ENCODE peak calls at places on chromosomes 11 and 22, in nine cellular contexts. E is lower leg skin, A is HFFc6, U is spleen, Q is H9, I is nephron progenitor cell, L is IMR-90, X is osteocyte, D is fibroblast of villous mesenchyme. J is an unnamed sample.

GRCh38 chr11:9858218-9858617 is 194.3 kb downstream of the SWAP70 start:
- DNase-seq in U (no peak), D (no peak), E (no peak), I (peak; percentile 12), Q (no peak), A (no peak), L (no peak), X (no peak), J (no peak)

GRCh38 chr11:34626393-34626792 is 5.5 kb downstream of the EHF start:
- DNase-seq in I (no peak), U (no peak), L (peak; percentile 6), D (no peak), A (no peak), E (no peak), X (no peak), Q (no peak), J (no peak)

GRCh38 chr22:45983797-45984196 is 6.8 kb upstream of the WNT7B start:
- DNase-seq in U (no peak), A (no peak), D (no peak), E (no peak), Q (no peak), L (no peak), X (no peak), I (no peak), J (no peak)

GRCh38 chr11:34633990-34634725 is 13.3 kb downstream of the EHF start:
- DNase-seq in Q (no peak), A (peak; percentile 25), U (no peak), E (no peak), I (no peak), L (peak; percentile 51), X (no peak), D (no peak), J (peak; percentile 52)

GRCh38 chr22:48098243-48098935 is 1335.9 kb downstream of the TBC1D22A start:
- DNase-seq in I (no peak), D (no peak), X (no peak), A (no peak), Q (no peak), L (no peak), E (no peak), U (no peak), J (peak; percentile 10)

GRCh38 chr11:69292221-69292648 is 1.7 kb upstream of the MYEOV start:
- DNase-seq in X (no peak), L (no peak), Q (peak; percentile 71), U (peak; percentile 88), D (peak; percentile 28), E (no peak), A (no peak), I (peak; percentile 61), J (no peak)

GRCh38 chr11:121790435-121790834 is 325.6 kb downstream of the BLID start:
- DNase-seq in I (no peak), U (no peak), L (no peak), D (no peak), X (no peak), Q (no peak), E (no peak), A (no peak), J (no peak)

GRCh38 chr11:64123102-64123434 is 42.8 kb downstream of the MACROD1 start:
- DNase-seq in I (no peak), Q (no peak), E (no peak), X (no peak), D (no peak), A (no peak), L (no peak), U (no peak), J (no peak)

GRCh38 chr11:105447936-105448702 is 161.8 kb upstream of the GRIA4 start:
- DNase-seq in D (no peak), Q (no peak), X (no peak), L (no peak), U (peak; percentile 14), A (no peak), E (no peak), I (no peak), J (no peak)

GRCh38 chr11:71425851-71426250 is 22.3 kb downstream of the DHCR7 start:
- DNase-seq in A (no peak), E (no peak), U (no peak), D (no peak), L (no peak), Q (no peak), X (no peak), I (no peak), J (no peak)

GRCh38 chr11:92432515-92432914 is 207.9 kb downstream of the FAT3 start:
- DNase-seq in E (no peak), I (no peak), L (no peak), U (no peak), A (no peak), Q (no peak), D (no peak), X (no peak), J (no peak)

GRCh38 chr22:47158457-47158856 is 396.0 kb downstream of the TBC1D22A start:
- DNase-seq in U (peak; percentile 41), D (no peak), L (no peak), I (no peak), Q (no peak), X (no peak), A (no peak), E (no peak), J (no peak)

GRCh38 chr11:120778692-120779490 is 245.0 kb upstream of the TBCEL start:
- DNase-seq in X (peak; percentile 72), A (no peak), Q (peak; percentile 55), I (no peak), L (no peak), E (no peak), D (no peak), U (peak; percentile 68), J (no peak)

GRCh38 chr11:22192642-22193347 is at the start of gene ANO5:
- DNase-seq in D (no peak), L (no peak), U (peak; percentile 78), I (peak; percentile 86), A (no peak), E (peak; percentile 14), Q (peak; percentile 89), X (peak; percentile 83), J (peak; percentile 46)

GRCh38 chr11:114317738-114318137 is 21.5 kb downstream of the NNMT start:
- DNase-seq in E (no peak), A (peak; percentile 39), Q (peak; percentile 80), X (no peak), U (no peak), I (peak; percentile 37), L (peak; percentile 67), D (peak; percentile 75), J (no peak)

GRCh38 chr22:36221799-36222751 is 17.3 kb downstream of the APOL2 start:
- DNase-seq in E (no peak), D (no peak), U (peak; percentile 85), A (no peak), I (peak; percentile 60), Q (peak; percentile 80), X (no peak), L (no peak), J (no peak)
- TF ChIP-seq CTCF in E (no peak), D (peak; percentile 58), U (peak; percentile 47), A (peak; percentile 76), I (peak; percentile 49), Q (peak; percentile 82), X (peak; percentile 65), L (peak; percentile 48), J (peak; percentile 74)

GRCh38 chr11:131246156-131246555 is 124.3 kb upstream of the NTM start:
- DNase-seq in D (no peak), X (no peak), E (no peak), L (no peak), I (no peak), U (no peak), Q (no peak), A (no peak), J (no peak)

GRCh38 chr11:131242616-131243015 is 127.8 kb upstream of the NTM start:
- DNase-seq in X (no peak), Q (no peak), L (no peak), A (no peak), I (no peak), U (no peak), D (no peak), E (no peak), J (no peak)

GRCh38 chr11:131248588-131248987 is 121.8 kb upstream of the NTM start:
- DNase-seq in X (no peak), E (no peak), A (no peak), D (no peak), Q (no peak), L (no peak), U (no peak), I (no peak), J (no peak)

DNA sequence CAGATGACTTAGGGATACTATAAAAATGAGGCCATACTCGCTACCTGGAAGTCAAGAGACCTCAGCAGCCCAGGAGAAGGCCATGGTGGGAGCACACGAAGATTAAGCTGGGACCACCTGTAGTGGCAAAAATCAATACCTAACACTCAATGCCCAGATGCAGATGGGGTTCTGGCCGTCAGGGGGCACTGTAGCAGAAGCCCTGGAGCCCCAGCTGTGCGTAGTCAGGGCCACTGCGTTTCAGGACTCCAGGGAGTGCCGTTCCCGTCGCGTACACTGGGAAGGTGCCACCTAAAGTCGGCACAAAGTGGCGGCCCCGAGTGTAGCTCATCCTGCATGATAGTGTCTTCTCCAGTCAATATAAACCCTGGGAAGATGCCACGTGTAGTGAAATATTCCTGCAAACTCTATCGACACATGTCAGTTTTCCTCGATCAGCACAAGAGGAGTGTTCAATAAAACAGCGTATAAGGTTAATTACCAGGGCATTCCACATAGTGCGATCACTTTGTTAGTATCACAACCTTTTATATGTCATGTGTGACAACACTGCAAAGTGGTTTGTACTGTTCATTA is 123.7 kb upstream of the NTM start:
- DNase-seq in U (no peak), Q (peak; percentile 86), X (no peak), L (no peak), I (peak; percentile 76), A (no peak), E (no peak), D (no peak), J (no peak)
- TF ChIP-seq CTCF in U (no peak), Q (peak; percentile 91), X (peak; percentile 13), L (peak; percentile 29), I (peak; percentile 71), A (peak; percentile 63), E (no peak), D (peak; percentile 32), J (peak; percentile 25)

GRCh38 chr11:67118801-67119576 is at the start of gene KDM2A:
- DNase-seq in Q (peak; percentile 99), A (peak; percentile 96), X (peak; percentile 99), L (peak; percentile 99), U (peak; percentile 100), E (peak; percentile 98), D (peak; percentile 99), I (peak; percentile 99), J (peak; percentile 100)
- TF ChIP-seq CTCF in Q (peak; percentile 46), A (peak; percentile 72), X (peak; percentile 49), L (peak; percentile 22), U (no peak), E (no peak), D (no peak), I (no peak), J (peak; percentile 25)

GRCh38 chr11:103537904-103538502 is 428.8 kb downstream of the DYNC2H1 start:
- DNase-seq in L (peak; percentile 47), A (peak; percentile 54), E (no peak), U (no peak), X (no peak), Q (no peak), D (peak; percentile 46), I (no peak), J (no peak)
- TF ChIP-seq CTCF in L (peak; percentile 62), A (peak; percentile 86), E (no peak), U (no peak), X (peak; percentile 58), Q (peak; percentile 77), D (peak; percentile 73), I (peak; percentile 28), J (peak; percentile 25)